ENCODE peak calls at places on chromosome 18, in six cellular contexts. One of them, this sample, is unnamed.

GRCh38 chr18:61922435-61922834 is 29.6 kb upstream of the RNF152 start:
- DNase-seq in adrenal gland: no peak
- DNase-seq in GM13976: no peak
- DNase-seq in cerebellar cortex: no peak
- DNase-seq in pancreas: no peak
- DNase-seq in ascending aorta: no peak
- DNase-seq in this sample: no peak

GRCh38 chr18:394997-395383 is 105.5 kb downstream of the COLEC12 start:
- DNase-seq in adrenal gland: no peak
- DNase-seq in GM13976: no peak
- DNase-seq in cerebellar cortex: no peak
- DNase-seq in pancreas: no peak
- DNase-seq in ascending aorta: no peak
- DNase-seq in this sample: no peak

GRCh38 chr18:42574871-42575270 is 540.6 kb downstream of the RIT2 start:
- DNase-seq in adrenal gland: peak; percentile 59
- DNase-seq in GM13976: no peak
- DNase-seq in cerebellar cortex: peak; percentile 99
- DNase-seq in pancreas: no peak
- DNase-seq in ascending aorta: no peak
- DNase-seq in this sample: no peak

GRCh38 chr18:12608292-12608691 is 49.6 kb downstream of the SPIRE1 start:
- DNase-seq in adrenal gland: no peak
- DNase-seq in GM13976: no peak
- DNase-seq in cerebellar cortex: no peak
- DNase-seq in pancreas: no peak
- DNase-seq in ascending aorta: no peak
- DNase-seq in this sample: no peak

GRCh38 chr18:60198063-60198462 is 174.5 kb downstream of the MC4R start:
- DNase-seq in adrenal gland: peak; percentile 74
- DNase-seq in GM13976: no peak
- DNase-seq in cerebellar cortex: no peak
- DNase-seq in pancreas: no peak
- DNase-seq in ascending aorta: no peak
- DNase-seq in this sample: no peak

GRCh38 chr18:68763082-68763481 is 34.8 kb upstream of the CCDC102B start:
- DNase-seq in adrenal gland: no peak
- DNase-seq in GM13976: no peak
- DNase-seq in cerebellar cortex: no peak
- DNase-seq in pancreas: no peak
- DNase-seq in ascending aorta: no peak
- DNase-seq in this sample: no peak

GRCh38 chr18:63189817-63190216 is 129.8 kb downstream of the BCL2 start:
- DNase-seq in adrenal gland: no peak
- DNase-seq in GM13976: no peak
- DNase-seq in cerebellar cortex: no peak
- DNase-seq in pancreas: no peak
- DNase-seq in ascending aorta: no peak
- DNase-seq in this sample: no peak

GRCh38 chr18:50665519-50665918 is 105.6 kb downstream of the MAPK4 start:
- DNase-seq in adrenal gland: peak; percentile 73
- DNase-seq in GM13976: no peak
- DNase-seq in cerebellar cortex: peak; percentile 73
- DNase-seq in pancreas: no peak
- DNase-seq in ascending aorta: no peak
- DNase-seq in this sample: no peak

GRCh38 chr18:48949606-48950535 is 894 bp downstream of the SMAD7 start:
- DNase-seq in adrenal gland: peak; percentile 57
- DNase-seq in GM13976: peak; percentile 70
- DNase-seq in cerebellar cortex: peak; percentile 42
- DNase-seq in pancreas: no peak
- DNase-seq in ascending aorta: no peak
- DNase-seq in this sample: peak; percentile 72

GRCh38 chr18:60755134-60755533 is 382.6 kb upstream of the MC4R start:
- DNase-seq in adrenal gland: no peak
- DNase-seq in GM13976: no peak
- DNase-seq in cerebellar cortex: no peak
- DNase-seq in pancreas: no peak
- DNase-seq in ascending aorta: no peak
- DNase-seq in this sample: no peak

GRCh38 chr18:79360933-79361332 is 34.8 kb upstream of the NFATC1 start:
- DNase-seq in adrenal gland: no peak
- DNase-seq in GM13976: no peak
- DNase-seq in cerebellar cortex: no peak
- DNase-seq in pancreas: no peak
- DNase-seq in ascending aorta: no peak
- DNase-seq in this sample: no peak

GRCh38 chr18:49892148-49892924 is 79.0 kb upstream of the ACAA2 start:
- DNase-seq in adrenal gland: no peak
- DNase-seq in GM13976: no peak
- DNase-seq in cerebellar cortex: no peak
- DNase-seq in pancreas: no peak
- DNase-seq in ascending aorta: no peak
- DNase-seq in this sample: no peak

GRCh38 chr18:22200611-22201225 is 31.3 kb downstream of the GATA6 start:
- DNase-seq in adrenal gland: peak; percentile 53
- DNase-seq in GM13976: no peak
- DNase-seq in cerebellar cortex: no peak
- DNase-seq in pancreas: no peak
- DNase-seq in ascending aorta: no peak
- DNase-seq in this sample: no peak

GRCh38 chr18:35876243-35876642 is 96.2 kb upstream of the RMP24 start:
- DNase-seq in adrenal gland: no peak
- DNase-seq in GM13976: no peak
- DNase-seq in cerebellar cortex: no peak
- DNase-seq in pancreas: no peak
- DNase-seq in ascending aorta: no peak
- DNase-seq in this sample: no peak

GRCh38 chr18:69158949-69159348 is 241.7 kb upstream of the DOK6 start:
- DNase-seq in adrenal gland: no peak
- DNase-seq in GM13976: no peak
- DNase-seq in cerebellar cortex: no peak
- DNase-seq in pancreas: no peak
- DNase-seq in ascending aorta: no peak
- DNase-seq in this sample: no peak

GRCh38 chr18:59787998-59788875 is 91.0 kb upstream of the CCBE1 start:
- DNase-seq in adrenal gland: no peak
- DNase-seq in GM13976: no peak
- DNase-seq in cerebellar cortex: no peak
- DNase-seq in pancreas: no peak
- DNase-seq in ascending aorta: no peak
- DNase-seq in this sample: no peak

GRCh38 chr18:36155960-36156757 is 26.5 kb downstream of the ELP2 start:
- DNase-seq in adrenal gland: no peak
- DNase-seq in GM13976: no peak
- DNase-seq in cerebellar cortex: no peak
- DNase-seq in pancreas: no peak
- DNase-seq in ascending aorta: no peak
- DNase-seq in this sample: no peak

GRCh38 chr18:4677006-4677405 is 221.9 kb upstream of the DLGAP1 start:
- DNase-seq in adrenal gland: no peak
- DNase-seq in GM13976: no peak
- DNase-seq in cerebellar cortex: no peak
- DNase-seq in pancreas: no peak
- DNase-seq in ascending aorta: no peak
- DNase-seq in this sample: no peak

GRCh38 chr18:73750052-73750451 is 397.6 kb downstream of the FBXO15 start:
- DNase-seq in adrenal gland: no peak
- DNase-seq in GM13976: no peak
- DNase-seq in cerebellar cortex: no peak
- DNase-seq in pancreas: no peak
- DNase-seq in ascending aorta: no peak
- DNase-seq in this sample: no peak

GRCh38 chr18:32383040-32383819 is 87.5 kb downstream of the GAREM1 start:
- DNase-seq in adrenal gland: peak; percentile 65
- DNase-seq in GM13976: no peak
- DNase-seq in cerebellar cortex: no peak
- DNase-seq in pancreas: no peak
- DNase-seq in ascending aorta: no peak
- DNase-seq in this sample: no peak

GRCh38 chr18:70276416-70277145 is 12.3 kb upstream of the SOCS6 start:
- DNase-seq in adrenal gland: no peak
- DNase-seq in GM13976: no peak
- DNase-seq in cerebellar cortex: no peak
- DNase-seq in pancreas: no peak
- DNase-seq in ascending aorta: no peak
- DNase-seq in this sample: no peak

GRCh38 chr18:57437433-57437781 is 2.2 kb downstream of the ONECUT2 start:
- DNase-seq in adrenal gland: no peak
- DNase-seq in GM13976: peak; percentile 27
- DNase-seq in cerebellar cortex: peak; percentile 23
- DNase-seq in pancreas: no peak
- DNase-seq in ascending aorta: no peak
- DNase-seq in this sample: peak; percentile 31